ENCODE peak calls at places on chromosomes 3 and 15, in seven cellular contexts. D is hypothalamus; V is activated CD8-positive, alpha-beta memory T cell treated with anti-CD3 and anti-CD28 coated beads for 1 hour; I is activated CD4-positive, CD25-positive, alpha-beta regulatory T cell; Y is HFF-Myc; A is NCI-H345; R is colonic mucosa. M is an unnamed sample.

GRCh38 chr3:185688808-185689207 is 102.7 kb downstream of the SENP2 start:
- DNase-seq in D (no peak), V (no peak), I (no peak), Y (peak), A (no peak), R (no peak), M (no peak)

GRCh38 chr15:53454843-53455721 is 304.4 kb downstream of the WDR72 start:
- DNase-seq in D (no peak), V (no peak), I (no peak), Y (no peak), A (peak), R (no peak), M (no peak)

GRCh38 chr15:77696871-77697270 is 64.2 kb upstream of the LINGO1 start:
- DNase-seq in D (no peak), V (no peak), I (no peak), Y (no peak), A (no peak), R (no peak), M (no peak)

GRCh38 chr3:125072310-125072709 is 16.5 kb upstream of the HEG1 start:
- DNase-seq in D (no peak), V (no peak), I (no peak), Y (no peak), A (no peak), R (no peak), M (no peak)

GRCh38 chr3:40009991-40010390 is 200.6 kb downstream of the MYRIP start:
- DNase-seq in D (peak), V (no peak), I (no peak), Y (no peak), A (no peak), R (no peak), M (no peak)

GRCh38 chr3:76078101-76078500 is 292.8 kb upstream of the ZNF717 start:
- DNase-seq in D (no peak), V (no peak), I (no peak), Y (no peak), A (no peak), R (no peak), M (no peak)

GRCh38 chr3:76679510-76679909 is 360.4 kb upstream of the ROBO2 start:
- DNase-seq in D (no peak), V (no peak), I (no peak), Y (no peak), A (no peak), R (no peak), M (no peak)

GRCh38 chr3:137263982-137264777 is 306.4 kb downstream of the IL20RB start:
- DNase-seq in D (peak), V (no peak), I (no peak), Y (no peak), A (peak), R (peak), M (no peak)

GRCh38 chr3:154953538-154953937 is 126.6 kb upstream of the MME start:
- DNase-seq in D (no peak), V (no peak), I (no peak), Y (no peak), A (no peak), R (no peak), M (no peak)

GRCh38 chr15:94683912-94684311 is 452.6 kb downstream of the MCTP2 start:
- DNase-seq in D (no peak), V (no peak), I (no peak), Y (no peak), A (no peak), R (no peak), M (no peak)

GRCh38 chr3:89314454-89314853 is 207.0 kb downstream of the EPHA3 start:
- DNase-seq in D (no peak), V (no peak), I (no peak), Y (peak), A (no peak), R (no peak), M (no peak)

GRCh38 chr15:68812596-68813548 is 7.8 kb downstream of the ANP32A start:
- DNase-seq in D (no peak), V (no peak), I (no peak), Y (no peak), A (no peak), R (peak), M (no peak)

GRCh38 chr15:30958219-30958618 is 33.2 kb downstream of the MTMR10 start:
- DNase-seq in D (no peak), V (no peak), I (no peak), Y (no peak), A (no peak), R (no peak), M (no peak)

GRCh38 chr15:46315540-46315939 is 680.7 kb downstream of the SQOR start:
- DNase-seq in D (no peak), V (no peak), I (no peak), Y (no peak), A (no peak), R (no peak), M (no peak)

GRCh38 chr3:174125267-174125844 is 727.8 kb downstream of the NLGN1 start:
- DNase-seq in D (no peak), V (no peak), I (no peak), Y (peak), A (peak), R (no peak), M (no peak)

GRCh38 chr15:80835338-80835737 is 56.2 kb downstream of the CEMIP start:
- DNase-seq in D (no peak), V (no peak), I (no peak), Y (no peak), A (no peak), R (no peak), M (no peak)

GRCh38 chr3:157618075-157618760 is 115.0 kb upstream of the VEPH1 start:
- DNase-seq in D (no peak), V (no peak), I (no peak), Y (peak), A (peak), R (no peak), M (no peak)

GRCh38 chr15:67107014-67107812 is 41.8 kb downstream of the SMAD3 start:
- DNase-seq in D (no peak), V (no peak), I (no peak), Y (peak), A (no peak), R (peak), M (no peak)

GRCh38 chr15:29452881-29453731 is 183.5 kb upstream of the NSMCE3 start:
- DNase-seq in D (no peak), V (no peak), I (no peak), Y (no peak), A (no peak), R (no peak), M (no peak)

GRCh38 chr3:128495435-128495970 is 2.5 kb upstream of the GATA2 start:
- DNase-seq in D (no peak), V (no peak), I (no peak), Y (no peak), A (no peak), R (no peak), M (no peak)

GRCh38 chr3:46900007-46900292 is 22.4 kb downstream of the PTH1R start:
- DNase-seq in D (no peak), V (no peak), I (no peak), Y (no peak), A (no peak), R (no peak), M (no peak)

GRCh38 chr3:181844227-181844626 is 132.5 kb downstream of the SOX2 start:
- DNase-seq in D (no peak), V (no peak), I (no peak), Y (no peak), A (peak), R (no peak), M (no peak)

GRCh38 chr3:8210752-8211405 is 290.7 kb upstream of the LMCD1 start:
- DNase-seq in D (no peak), V (no peak), I (no peak), Y (no peak), A (no peak), R (no peak), M (no peak)

GRCh38 chr3:39849992-39850706 is 40.7 kb downstream of the MYRIP start:
- DNase-seq in D (no peak), V (no peak), I (no peak), Y (no peak), A (peak), R (no peak), M (no peak)

GRCh38 chr3:171876651-171877272 is 33.6 kb downstream of the TMEM212 start:
- DNase-seq in D (no peak), V (no peak), I (no peak), Y (peak), A (no peak), R (no peak), M (no peak)

GRCh38 chr15:70269331-70269911 is 171.7 kb upstream of the TLE3 start:
- DNase-seq in D (no peak), V (no peak), I (no peak), Y (no peak), A (no peak), R (no peak), M (no peak)

GRCh38 chr3:49422379-49423248 is at the start of gene AMT:
- DNase-seq in D (peak), V (no peak), I (no peak), Y (no peak), A (no peak), R (peak), M (no peak)

GRCh38 chr3:14256561-14257342 is 78.1 kb downstream of the LSM3 start:
- DNase-seq in D (no peak), V (no peak), I (no peak), Y (no peak), A (peak), R (peak), M (no peak)

GRCh38 chr3:149315694-149316093 is 17.7 kb downstream of the TM4SF18 start:
- DNase-seq in D (no peak), V (no peak), I (no peak), Y (no peak), A (no peak), R (no peak), M (no peak)

M was measured in cortex of kidney.